ENCODE peak calls at places on chromosomes 1 and 21, in seven cellular contexts. C is left ventricle myocardium inferior, Y is ovary, M is K562, V is PC-9, L is thyroid gland, H is uterus. G is an unnamed sample. For H3K27me3, the result is how much of the 10 kb centered on the place peaks cover.

GRCh38 chr21:35427320-35428040 is 378.4 kb upstream of the RUNX1 start:
- DNase-seq in M (no peak), Y (no peak), H (peak), V (no peak), C (peak), L (no peak), G (no peak)

GRCh38 chr1:113768916-113769598 is 9.8 kb upstream of the PHTF1 start:
- DNase-seq in M (no peak), C (no peak), H (no peak), V (no peak), L (no peak), Y (no peak), G (no peak)

GRCh38 chr1:23810818-23811420 is 10.4 kb upstream of the GALE start:
- DNase-seq in C (no peak), Y (no peak), L (peak), V (no peak), M (peak), H (no peak), G (no peak)

GRCh38 chr1:186420923-186421322 is 40.0 kb downstream of the PDC start:
- DNase-seq in L (no peak), H (no peak), V (no peak), M (no peak), Y (no peak), C (no peak), G (no peak)

GRCh38 chr1:43531906-43532584 is 1.4 kb downstream of the PTPRF start:
- DNase-seq in C (no peak), L (no peak), H (no peak), Y (peak), M (no peak), V (no peak), G (no peak)

GRCh38 chr1:157409927-157410326 is 142.4 kb downstream of the FCRL5 start:
- DNase-seq in C (no peak), H (no peak), M (no peak), Y (no peak), L (no peak), V (no peak), G (no peak)

GRCh38 chr1:202713110-202713509 is 2.9 kb upstream of the SYT2 start:
- DNase-seq in M (no peak), L (no peak), Y (no peak), C (no peak), H (no peak), V (peak), G (no peak)

GRCh38 chr1:182784556-182785171 is 4.9 kb upstream of the NPL start:
- DNase-seq in L (peak), V (peak), M (no peak), H (no peak), C (no peak), Y (no peak), G (no peak)

GRCh38 chr21:21002137-21002536 is 3.9 kb downstream of the NCAM2 start:
- DNase-seq in H (no peak), C (no peak), M (no peak), V (no peak), L (no peak), Y (no peak), G (no peak)

GRCh38 chr1:246136477-246136876 is 370.6 kb downstream of the SMYD3 start:
- DNase-seq in L (no peak), V (no peak), C (no peak), H (no peak), M (no peak), Y (no peak), G (no peak)

GRCh38 chr1:68551459-68551858 is 54.6 kb upstream of the DEPDC1 start:
- DNase-seq in M (no peak), C (no peak), Y (no peak), H (no peak), L (no peak), V (no peak), G (no peak)

GRCh38 chr1:34176830-34177613 is at the start of gene C1orf94:
- DNase-seq in M (no peak), H (no peak), L (no peak), V (no peak), Y (no peak), C (no peak), G (no peak)

GRCh38 chr21:37915516-37915915 is 741 bp downstream of the KCNJ6 start:
- DNase-seq in Y (no peak), V (no peak), M (no peak), L (no peak), C (no peak), H (no peak), G (no peak)
- H3K27me3 ChIP-seq in Y (under half), V (under half), M (under half), L (under half), C (half or more), H (under half), G (under half)

DNA sequence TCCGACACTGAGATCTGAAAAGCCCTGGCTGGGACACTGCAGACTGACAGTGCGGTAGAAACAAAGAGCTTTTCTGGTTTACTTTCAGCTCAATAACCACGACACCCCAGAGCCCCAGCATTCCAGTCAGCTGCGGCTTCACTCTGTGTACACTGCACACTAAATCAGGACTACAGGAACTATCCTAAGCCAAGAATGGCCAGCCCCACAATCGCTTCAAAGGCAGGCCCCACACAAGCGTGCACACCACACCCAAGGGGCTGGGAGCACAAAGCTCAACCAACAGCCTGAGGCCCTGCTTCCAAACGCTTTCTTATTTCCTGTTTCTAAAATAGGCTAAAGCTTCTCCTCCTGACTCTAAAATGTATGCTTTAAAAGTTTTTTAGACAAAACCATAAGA is 28.4 kb downstream of the URB1 start:
- DNase-seq in C (peak), L (no peak), M (no peak), Y (no peak), V (no peak), H (no peak), G (no peak)
- H3K27ac ChIP-seq in C (peak), L (peak), M (no peak), Y (no peak), V (no peak), H (peak), G (no peak)

GRCh38 chr21:42222821-42223390 is 4.0 kb downstream of the ABCG1 start:
- DNase-seq in C (no peak), H (no peak), L (no peak), V (no peak), Y (no peak), M (no peak), G (no peak)
- H3K27me3 ChIP-seq in C (under half), H (under half), L (under half), V (under half), Y (under half), M (under half), G (under half)

GRCh38 chr1:155227261-155228095 is 19.0 kb downstream of the MTX1 start:
- DNase-seq in C (peak), H (peak), V (peak), Y (peak), L (peak), M (peak), G (peak)

GRCh38 chr1:155226910-155227260 is 18.4 kb downstream of the MTX1 start:
- DNase-seq in Y (peak), C (peak), H (no peak), M (peak), L (peak), V (peak), G (peak)

GRCh38 chr1:155228096-155228427 is 19.6 kb downstream of the MTX1 start:
- DNase-seq in L (no peak), V (no peak), C (no peak), H (no peak), Y (no peak), M (no peak), G (no peak)

GRCh38 chr1:155223017-155223416 is 14.5 kb downstream of the MTX1 start:
- DNase-seq in C (no peak), Y (no peak), M (peak), V (no peak), L (no peak), H (no peak), G (no peak)

DNA sequence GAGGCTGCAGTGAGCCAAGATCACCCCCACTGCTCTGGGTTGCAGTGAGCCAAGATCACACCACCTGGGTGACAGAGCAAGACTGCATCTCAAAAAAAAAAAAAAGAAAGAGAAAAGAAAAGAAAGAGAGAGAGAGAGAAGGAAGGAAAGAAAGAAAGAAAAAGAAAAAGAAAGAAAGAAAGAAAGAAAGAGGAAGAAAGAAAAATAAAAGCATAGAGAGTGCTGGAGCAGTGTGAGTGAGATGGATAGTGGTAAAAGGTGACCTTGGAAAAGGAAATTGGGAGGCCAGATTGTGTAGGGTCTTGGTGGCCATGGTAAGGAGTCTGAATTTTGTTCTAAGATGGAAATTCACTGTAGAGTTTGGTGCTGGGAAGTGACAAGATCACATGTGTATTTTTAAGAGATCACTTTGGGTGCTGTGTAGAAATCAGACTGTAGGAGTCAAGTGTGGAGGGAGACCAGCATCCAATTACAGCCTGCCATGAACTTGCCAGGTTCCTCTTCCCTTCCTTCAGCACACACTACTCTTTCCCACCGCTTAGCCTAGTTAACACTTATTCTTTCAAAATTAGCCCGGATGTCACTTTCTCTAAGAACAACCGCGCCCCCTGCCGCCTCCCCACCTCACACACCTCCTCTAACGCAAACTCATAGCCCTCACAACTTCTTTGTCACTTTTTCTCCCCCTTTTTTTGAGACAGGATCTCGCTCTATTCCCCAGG is 17.9 kb downstream of the MTX1 start:
- DNase-seq in M (peak), L (peak), H (peak), Y (peak), C (peak), V (peak), G (peak)
- H3K27ac ChIP-seq in M (peak), L (peak), H (peak), Y (no peak), C (peak), V (peak), G (peak)

GRCh38 chr1:241677171-241677570 is 25.1 kb downstream of the WDR64 start:
- DNase-seq in L (no peak), C (no peak), V (no peak), M (no peak), H (no peak), Y (no peak), G (peak)

GRCh38 chr1:241679404-241679803 is 27.3 kb downstream of the WDR64 start:
- DNase-seq in H (no peak), C (no peak), Y (no peak), M (no peak), L (no peak), V (no peak), G (no peak)

GRCh38 chr1:241684108-241684507 is 32.0 kb downstream of the WDR64 start:
- DNase-seq in Y (no peak), M (no peak), H (no peak), L (no peak), C (no peak), V (no peak), G (no peak)

GRCh38 chr1:241679961-241680360 is 27.9 kb downstream of the WDR64 start:
- DNase-seq in C (no peak), Y (no peak), L (no peak), H (no peak), M (no peak), V (no peak), G (no peak)

GRCh38 chr1:241682921-241683320 is 30.8 kb downstream of the WDR64 start:
- DNase-seq in M (no peak), L (no peak), V (no peak), C (no peak), Y (no peak), H (no peak), G (no peak)
- H3K27me3 ChIP-seq in M (under half), L (under half), V (under half), C (under half), Y (under half), H (under half), G (under half)

DNA sequence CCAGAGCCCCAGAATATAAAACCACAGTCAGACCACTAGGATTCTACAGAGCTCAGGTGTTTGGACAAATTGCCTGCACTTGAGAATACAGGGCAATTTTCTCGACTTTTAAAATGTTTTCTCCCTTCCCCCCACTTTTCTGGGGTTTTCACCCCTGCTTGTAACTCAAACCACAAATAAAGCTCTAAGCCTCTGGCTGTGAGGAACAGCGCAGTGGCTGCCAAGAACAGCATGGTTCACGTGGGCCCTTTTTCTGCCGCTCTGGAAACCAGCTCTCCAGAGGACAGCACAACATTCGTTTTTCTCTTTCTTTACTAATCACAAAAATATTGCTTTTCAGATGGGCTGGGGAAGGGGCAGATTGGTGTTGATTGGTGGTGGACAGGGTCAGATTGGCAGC is 102.2 kb upstream of the JUN start:
- DNase-seq in M (no peak), H (no peak), C (peak), Y (no peak), V (peak), L (no peak), G (no peak)
- H3K27ac ChIP-seq in M (peak), H (peak), C (peak), Y (no peak), V (peak), L (peak), G (peak)

DNA sequence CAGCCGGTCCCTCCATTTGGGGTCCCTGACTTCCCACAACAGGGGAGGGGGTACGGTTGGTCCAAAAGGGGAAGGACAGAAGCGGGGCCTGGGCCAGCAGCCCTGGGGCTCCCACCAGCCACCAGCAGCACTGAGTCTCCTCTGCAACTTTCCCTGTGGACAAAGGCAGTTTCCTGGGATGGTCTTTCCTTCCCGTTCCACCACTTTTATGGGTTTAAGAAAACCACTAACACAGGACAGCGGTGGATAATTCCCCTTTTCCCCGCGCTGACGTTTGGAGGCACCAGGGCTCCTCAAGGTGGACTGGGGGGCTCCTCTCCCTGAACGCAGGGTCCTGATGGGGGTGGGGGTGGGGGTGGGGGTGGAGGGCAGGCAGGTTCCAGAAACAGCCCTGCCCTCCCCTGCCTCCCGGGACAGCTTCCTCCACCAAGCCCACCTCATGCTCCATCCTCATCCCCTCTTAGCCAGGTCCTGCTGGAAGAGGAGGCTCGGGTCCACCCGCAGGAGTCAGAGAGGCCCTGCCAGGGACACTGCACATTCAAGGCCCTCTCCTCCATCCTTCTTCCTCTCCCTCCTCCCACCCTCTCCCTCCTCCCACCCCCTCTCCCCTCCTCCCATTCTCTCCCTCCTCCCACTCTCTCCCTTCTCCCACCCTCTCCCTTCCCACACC is 4.8 kb upstream of the COL6A1 start:
- DNase-seq in M (no peak), V (no peak), L (no peak), H (peak), Y (peak), C (peak), G (no peak)
- H3K27me3 ChIP-seq in M (under half), V (under half), L (under half), H (under half), Y (under half), C (under half), G (under half)

G was measured in CD8-positive, alpha-beta memory T cell.